ENCODE peak calls at places on chromosomes 4 and X, in five cellular contexts. T is choroid plexus epithelial cell; Y is CD8-positive, alpha-beta memory T cell; J is H7; W is AG04450. N is an unnamed sample.
A peak's percentile ranks its signal among the peaks of the same experiment; 100 is the strongest.

GRCh38 chr4:102569200-102569599 is 68.0 kb downstream of the NFKB1 start:
- DNase-seq in T (peak; percentile 74), Y (no peak), J (no peak), W (no peak), N (peak; percentile 82)

GRCh38 chr4:772776-773175 is 53.2 kb downstream of the CPLX1 start:
- DNase-seq in T (no peak), Y (no peak), J (peak; percentile 35), W (no peak), N (no peak)

GRCh38 chr4:81425087-81425486 is 46.6 kb downstream of the RASGEF1B start:
- DNase-seq in T (no peak), Y (no peak), J (no peak), W (no peak), N (no peak)

GRCh38 chrX:22109442-22109841 is 77.3 kb downstream of the PHEX start:
- DNase-seq in T (peak; percentile 39), Y (no peak), J (no peak), W (no peak), N (no peak)

GRCh38 chrX:65516756-65517155 is 17.8 kb downstream of the LAS1L start:
- DNase-seq in T (no peak), Y (no peak), J (no peak), W (no peak), N (no peak)

GRCh38 chr4:77538574-77539157 is 67.0 kb upstream of the CXCL13 start:
- DNase-seq in T (peak; percentile 56), Y (no peak), J (no peak), W (no peak), N (peak; percentile 13)

GRCh38 chrX:111182938-111183337 is 86.9 kb downstream of the PAK3 start:
- DNase-seq in T (no peak), Y (no peak), J (no peak), W (no peak), N (no peak)

GRCh38 chr4:73703320-73703719 is 37.0 kb upstream of the CXCL8 start:
- DNase-seq in T (no peak), Y (no peak), J (no peak), W (no peak), N (no peak)

GRCh38 chr4:77235289-77235854 is 78.4 kb downstream of the CCNG2 start:
- DNase-seq in T (no peak), Y (no peak), J (no peak), W (no peak), N (no peak)

GRCh38 chrX:18351774-18352173 is 2.7 kb downstream of the SCML2 start:
- DNase-seq in T (no peak), Y (no peak), J (no peak), W (no peak), N (no peak)

GRCh38 chrX:18354369-18355329 is at the start of gene SCML2:
- DNase-seq in T (peak; percentile 19), Y (peak; percentile 10), J (peak; percentile 72), W (no peak), N (peak; percentile 10)

GRCh38 chrX:18348047-18348446 is 6.4 kb downstream of the SCML2 start:
- DNase-seq in T (no peak), Y (no peak), J (no peak), W (no peak), N (no peak)

GRCh38 chrX:18353931-18354368 is 538 bp downstream of the SCML2 start:
- DNase-seq in T (no peak), Y (peak; percentile 13), J (peak; percentile 77), W (no peak), N (no peak)
- H3K4me3 ChIP-seq in T (peak overlapping the region; percentile 60), Y (no peak overlapping the region), J (peak overlapping the region; percentile 49), W (peak overlapping the region; percentile 67), N (peak overlapping the region; percentile 57)

DNA sequence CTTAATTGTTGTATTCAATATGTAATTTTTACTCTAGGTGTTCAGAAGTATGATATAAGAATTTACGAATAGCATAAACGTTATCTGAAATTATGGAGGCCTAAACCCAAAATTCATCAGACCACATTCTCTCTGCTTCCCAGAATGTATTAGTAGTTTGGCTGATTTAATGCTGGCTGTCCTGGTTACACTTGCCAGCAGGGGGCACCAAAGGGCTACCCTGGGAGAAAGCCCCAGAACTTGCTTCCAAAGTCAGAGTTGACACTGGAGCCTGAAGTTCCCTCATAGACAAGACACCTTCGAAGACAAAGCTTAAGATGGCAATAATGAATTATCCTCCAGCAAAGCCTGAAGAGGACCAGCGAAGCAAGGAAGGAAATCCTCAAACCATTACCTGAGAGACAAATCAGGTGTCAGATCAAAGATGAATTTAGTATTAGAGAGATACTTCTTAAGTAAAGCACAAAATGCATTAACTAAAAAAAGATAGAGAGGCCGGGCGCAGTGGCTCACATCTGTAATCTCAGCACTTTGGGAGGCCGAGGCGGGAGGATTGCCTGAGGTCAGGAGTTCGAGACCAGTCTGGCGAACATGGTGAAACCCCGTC is 11.3 kb upstream of the ANOS1 start:
- DNase-seq in T (peak; percentile 48), Y (peak; percentile 38), J (peak; percentile 70), W (no peak), N (peak; percentile 30)
- H3K4me3 ChIP-seq in T (no peak overlapping the region), Y (no peak overlapping the region), J (no peak overlapping the region), W (no peak overlapping the region), N (no peak overlapping the region)

GRCh38 chrX:73849054-73849453 is 286.1 kb downstream of the CHIC1 start:
- DNase-seq in T (no peak), Y (no peak), J (no peak), W (no peak), N (no peak)
- H3K4me3 ChIP-seq in T (no peak overlapping the region), Y (no peak overlapping the region), J (no peak overlapping the region), W (no peak overlapping the region), N (peak overlapping the region; percentile 41)

GRCh38 chr4:53907772-53908171 is 156.6 kb downstream of the CHIC2 start:
- DNase-seq in T (no peak), Y (no peak), J (no peak), W (no peak), N (no peak)

GRCh38 chr4:53906786-53907185 is 157.6 kb downstream of the CHIC2 start:
- DNase-seq in T (peak; percentile 30), Y (no peak), J (no peak), W (no peak), N (no peak)

GRCh38 chr4:53905281-53905934 is 159.0 kb downstream of the CHIC2 start:
- DNase-seq in T (peak; percentile 33), Y (no peak), J (no peak), W (no peak), N (peak; percentile 69)

GRCh38 chr4:53905935-53906377 is 158.4 kb downstream of the CHIC2 start:
- DNase-seq in T (peak; percentile 82), Y (no peak), J (peak; percentile 25), W (no peak), N (peak; percentile 85)

DNA sequence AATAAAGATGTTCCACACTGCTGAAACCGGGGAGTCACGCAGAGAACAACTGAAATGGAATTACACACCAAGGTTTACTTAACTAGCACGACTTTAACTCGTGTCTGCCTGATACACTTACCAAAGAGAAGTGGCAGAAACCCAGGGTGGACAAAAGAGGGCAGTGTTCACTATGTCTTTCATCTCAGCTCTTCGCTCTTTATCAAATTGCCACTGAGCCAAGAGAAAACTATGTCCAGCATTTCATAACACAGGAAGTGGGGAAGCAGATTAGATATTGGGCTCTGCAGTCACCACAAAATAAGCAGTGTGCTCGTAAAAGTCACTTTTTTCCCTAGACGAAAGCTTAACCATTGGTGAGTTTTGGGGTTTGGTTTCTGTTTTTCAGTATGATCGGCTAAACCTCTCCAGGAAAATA is 155.7 kb downstream of the CHIC2 start:
- DNase-seq in T (peak; percentile 97), Y (no peak), J (peak; percentile 15), W (peak; percentile 87), N (peak; percentile 98)
- H3K4me3 ChIP-seq in T (peak overlapping the region; percentile 35), Y (no peak overlapping the region), J (no peak overlapping the region), W (peak overlapping the region; percentile 36), N (peak overlapping the region; percentile 50)

GRCh38 chrX:1528186-1528883 is 8.7 kb downstream of the P2RY8 start:
- DNase-seq in T (no peak), Y (no peak), J (no peak), W (no peak), N (no peak)
- H3K4me3 ChIP-seq in T (no peak overlapping the region), Y (no peak overlapping the region), J (no peak overlapping the region), W (no peak overlapping the region), N (no peak overlapping the region)

GRCh38 chr4:89307185-89307445 is 485 bp downstream of the GPRIN3 start:
- DNase-seq in T (no peak), Y (no peak), J (no peak), W (no peak), N (no peak)

GRCh38 chr4:89308161-89308500 is 531 bp upstream of the GPRIN3 start:
- DNase-seq in T (no peak), Y (no peak), J (no peak), W (no peak), N (no peak)

GRCh38 chr4:89307446-89308160 is at the start of gene GPRIN3:
- DNase-seq in T (no peak), Y (peak; percentile 69), J (peak; percentile 85), W (no peak), N (peak; percentile 22)

GRCh38 chr4:89305712-89306437 is 1.7 kb downstream of the GPRIN3 start:
- DNase-seq in T (peak; percentile 59), Y (no peak), J (no peak), W (no peak), N (peak; percentile 76)

GRCh38 chr4:89306486-89307184 is 965 bp downstream of the GPRIN3 start:
- DNase-seq in T (no peak), Y (peak; percentile 44), J (no peak), W (no peak), N (no peak)
- H3K4me3 ChIP-seq in T (no peak overlapping the region), Y (peak overlapping the region; percentile 84), J (no peak overlapping the region), W (no peak overlapping the region), N (peak overlapping the region; percentile 50)

DNA sequence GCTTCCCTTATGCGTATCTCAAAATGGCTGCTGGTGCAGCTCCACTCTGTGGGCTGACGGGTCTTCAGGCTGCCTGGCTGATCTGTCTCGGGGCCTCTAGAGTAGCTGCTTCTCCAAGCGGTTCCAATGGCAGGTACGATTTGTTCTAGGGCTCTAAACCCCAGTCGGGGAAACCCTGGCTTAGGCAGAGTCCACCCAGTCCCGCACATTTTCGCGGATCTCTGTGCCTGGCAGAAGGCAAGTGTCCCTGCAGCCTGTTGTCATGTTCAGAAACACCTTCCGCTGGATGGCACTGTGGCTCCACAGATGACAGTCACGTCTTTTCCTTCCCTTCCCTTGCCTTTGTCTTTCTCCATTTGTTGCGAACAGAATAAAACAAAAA is 54.4 kb downstream of the NBDY start:
- DNase-seq in T (no peak), Y (peak; percentile 75), J (no peak), W (no peak), N (peak; percentile 44)
- H3K4me3 ChIP-seq in T (no peak overlapping the region), Y (no peak overlapping the region), J (no peak overlapping the region), W (no peak overlapping the region), N (peak overlapping the region; percentile 29)

DNA sequence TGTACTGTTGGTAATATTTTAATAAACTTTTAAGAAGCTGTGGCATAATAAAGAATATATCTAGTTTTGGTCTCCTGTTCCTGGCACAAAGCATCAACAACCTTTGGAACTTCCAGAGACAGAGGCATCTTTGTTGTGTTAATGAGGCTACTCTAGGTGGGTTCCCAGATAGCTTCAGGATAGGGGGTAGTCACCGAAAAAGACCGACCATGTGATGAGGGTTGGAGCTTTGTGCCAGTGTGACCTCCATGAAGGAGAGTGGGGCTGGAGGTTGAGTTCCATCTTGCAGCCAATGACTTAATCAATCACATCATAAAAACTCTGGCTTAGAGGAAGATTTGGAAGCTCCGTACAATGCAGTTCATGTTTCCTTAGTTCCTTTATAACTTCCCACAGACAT is 9.9 kb downstream of the PPAT start:
- DNase-seq in T (no peak), Y (no peak), J (peak; percentile 50), W (no peak), N (no peak)
- H3K4me3 ChIP-seq in T (no peak overlapping the region), Y (no peak overlapping the region), J (no peak overlapping the region), W (no peak overlapping the region), N (no peak overlapping the region)

N was measured in fibroblast of villous mesenchyme.